ENCODE peak calls at places on chromosomes 4 and X, in seven cellular contexts. N, K, J, I, E, Z and X are unnamed samples.
A peak's percentile ranks its signal among the peaks of the same experiment; 100 is the strongest.

GRCh38 chrX:118497180-118497814 is 1.7 kb downstream of the DOCK11 start:
- DNase-seq in N (no peak), K (no peak), J (no peak), I (no peak), E (no peak), Z (no peak), X (no peak)

GRCh38 chrX:22365460-22365859 is 92.7 kb downstream of the CBLL2 start:
- DNase-seq in N (no peak), K (no peak), J (no peak), I (no peak), E (peak; percentile 80), Z (no peak), X (no peak)

GRCh38 chrX:44314259-44314734 is 29.2 kb downstream of the EFHC2 start:
- DNase-seq in N (peak; percentile 41), K (no peak), J (no peak), I (peak; percentile 23), E (peak; percentile 33), Z (no peak), X (no peak)

GRCh38 chrX:47361538-47362511 is 8.6 kb upstream of the ZNF157 start:
- DNase-seq in N (peak; percentile 85), K (peak; percentile 49), J (peak; percentile 76), I (peak; percentile 69), E (peak; percentile 96), Z (peak; percentile 63), X (peak; percentile 74)

GRCh38 chr4:6085028-6085942 is 67.1 kb upstream of the C4orf50 start:
- DNase-seq in N (no peak), K (no peak), J (no peak), I (no peak), E (no peak), Z (no peak), X (no peak)

GRCh38 chr4:125838924-125839323 is 524.2 kb downstream of the FAT4 start:
- DNase-seq in N (no peak), K (no peak), J (no peak), I (no peak), E (peak; percentile 26), Z (no peak), X (no peak)

GRCh38 chr4:119039779-119040178 is 95.9 kb upstream of the MYOZ2 start:
- DNase-seq in N (no peak), K (no peak), J (no peak), I (no peak), E (no peak), Z (no peak), X (no peak)

GRCh38 chrX:14616301-14616700 is 87.0 kb downstream of the GLRA2 start:
- DNase-seq in N (no peak), K (no peak), J (no peak), I (no peak), E (no peak), Z (no peak), X (no peak)

GRCh38 chr4:119082661-119083060 is 53.0 kb upstream of the MYOZ2 start:
- DNase-seq in N (no peak), K (no peak), J (no peak), I (no peak), E (no peak), Z (no peak), X (no peak)

GRCh38 chr4:6192245-6192644 is 8.1 kb downstream of the JAKMIP1 start:
- DNase-seq in N (no peak), K (no peak), J (no peak), I (no peak), E (no peak), Z (no peak), X (no peak)

GRCh38 chrX:33207056-33207455 is 4.3 kb downstream of the DMD start:
- DNase-seq in N (no peak), K (no peak), J (no peak), I (no peak), E (no peak), Z (no peak), X (no peak)

GRCh38 chr4:110058677-110059076 is 139.7 kb downstream of the ELOVL6 start:
- DNase-seq in N (no peak), K (no peak), J (no peak), I (no peak), E (no peak), Z (no peak), X (no peak)

GRCh38 chrX:120463241-120463640 is 5.9 kb downstream of the LAMP2 start:
- DNase-seq in N (no peak), K (no peak), J (peak; percentile 33), I (no peak), E (no peak), Z (peak; percentile 34), X (no peak)

GRCh38 chr4:180990931-180991330 is 1252.3 kb upstream of the TENM3 start:
- DNase-seq in N (no peak), K (no peak), J (no peak), I (no peak), E (no peak), Z (no peak), X (no peak)

GRCh38 chrX:9369802-9370291 is 95.0 kb upstream of the TBL1X start:
- DNase-seq in N (no peak), K (no peak), J (no peak), I (no peak), E (no peak), Z (no peak), X (no peak)

GRCh38 chrX:33987458-33987857 is 144.7 kb downstream of the FAM47A start:
- DNase-seq in N (no peak), K (no peak), J (no peak), I (no peak), E (no peak), Z (no peak), X (no peak)

GRCh38 chrX:915427-916234 is 285.0 kb downstream of the SHOX start:
- DNase-seq in N (no peak), K (no peak), J (no peak), I (no peak), E (no peak), Z (no peak), X (no peak)

GRCh38 chrX:121949041-121949760 is 901.8 kb downstream of the GLUD2 start:
- DNase-seq in N (no peak), K (no peak), J (no peak), I (no peak), E (no peak), Z (no peak), X (no peak)

GRCh38 chr4:103996059-103996458 is 276.3 kb upstream of the TACR3 start:
- DNase-seq in N (no peak), K (no peak), J (no peak), I (no peak), E (no peak), Z (no peak), X (no peak)

GRCh38 chr4:70365479-70365878 is 4.9 kb downstream of the SMR3A start:
- DNase-seq in N (no peak), K (no peak), J (no peak), I (no peak), E (no peak), Z (no peak), X (no peak)

GRCh38 chr4:2408401-2408958 is 10.0 kb downstream of the ZFYVE28 start:
- DNase-seq in N (no peak), K (peak; percentile 61), J (no peak), I (no peak), E (no peak), Z (no peak), X (peak; percentile 61)

GRCh38 chr4:112908511-112908910 is 140.9 kb upstream of the ANK2 start:
- DNase-seq in N (no peak), K (no peak), J (no peak), I (no peak), E (no peak), Z (no peak), X (no peak)

GRCh38 chr4:55291227-55291629 is 54.8 kb upstream of the SRD5A3 start:
- DNase-seq in N (peak; percentile 19), K (no peak), J (peak; percentile 35), I (peak; percentile 75), E (peak; percentile 49), Z (no peak), X (no peak)

GRCh38 chr4:140098481-140099132 is 55.4 kb downstream of the MAML3 start:
- DNase-seq in N (peak; percentile 38), K (no peak), J (no peak), I (no peak), E (no peak), Z (no peak), X (no peak)
- H3K4me3 ChIP-seq in N (peak overlapping the region; percentile 40), K (peak overlapping the region; percentile 12), J (no peak overlapping the region), I (peak overlapping the region; percentile 57), E (no peak overlapping the region), Z (peak overlapping the region; percentile 4), X (peak overlapping the region; percentile 28)

DNA sequence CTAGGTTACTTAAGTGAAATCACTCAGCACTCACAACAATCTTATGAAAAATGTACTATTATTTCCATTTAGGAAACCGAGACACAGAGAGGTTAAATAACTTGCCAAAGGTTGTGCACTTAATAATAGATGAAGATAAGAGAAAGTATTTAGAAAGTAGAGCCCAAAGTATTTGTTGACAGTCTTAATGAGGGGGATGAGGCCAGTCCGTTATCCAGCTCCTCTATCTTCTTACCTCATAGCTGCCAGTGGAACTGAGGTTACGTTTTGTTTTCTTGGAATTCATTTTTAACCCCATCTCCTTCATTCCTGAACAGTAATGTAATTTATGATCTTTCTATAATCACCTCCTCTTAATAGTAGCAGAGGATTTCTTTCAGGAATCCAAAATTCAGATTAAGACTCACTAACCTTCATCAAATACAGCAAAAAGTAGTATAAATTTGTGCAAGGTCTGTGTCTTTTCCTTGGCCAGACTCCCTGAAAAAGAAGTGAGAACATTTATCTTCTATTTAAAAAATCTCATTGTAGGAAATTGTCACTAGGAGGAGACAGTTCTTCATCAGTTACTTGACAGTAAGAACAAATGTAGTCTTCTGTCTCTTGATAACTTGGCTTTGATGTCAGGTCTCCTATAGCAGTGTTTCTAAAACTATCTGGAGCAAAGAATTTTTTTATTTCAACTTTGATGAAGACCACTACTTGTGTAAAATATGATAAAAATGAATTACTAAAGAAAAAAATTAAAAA is 35.5 kb downstream of the F8 start:
- DNase-seq in N (no peak), K (no peak), J (no peak), I (no peak), E (no peak), Z (no peak), X (no peak)
- TF ChIP-seq CTCF in N (peak; percentile 13), K (no peak), J (no peak), I (peak; percentile 35), E (no peak), Z (no peak), X (no peak)

GRCh38 chr4:152696764-152697250 is 17.0 kb upstream of the TMEM154 start:
- DNase-seq in N (no peak), K (no peak), J (no peak), I (no peak), E (peak; percentile 68), Z (no peak), X (no peak)
- H3K27ac ChIP-seq in N (no peak overlapping the region), K (peak overlapping the region; percentile 38), J (no peak overlapping the region), I (no peak overlapping the region), E (no peak overlapping the region), Z (no peak overlapping the region), X (no peak overlapping the region)

GRCh38 chr4:184902550-184902949 is 76.8 kb upstream of the ACSL1 start:
- DNase-seq in N (no peak), K (no peak), J (no peak), I (no peak), E (no peak), Z (no peak), X (no peak)
- H3K4me3 ChIP-seq in N (no peak overlapping the region), K (no peak overlapping the region), J (no peak overlapping the region), I (no peak overlapping the region), E (no peak overlapping the region), Z (no peak overlapping the region), X (no peak overlapping the region)